ENCODE peak calls at places on chromosomes 4 and X, in eight cellular contexts. B is GM12878; W is GM06990; R is A673; V is WTC11; D is stomach; S is CD8-positive, alpha-beta T cell; Z is AG10803. Y is an unnamed sample.

GRCh38 chr4:38563703-38564490 is 100.1 kb upstream of the KLF3 start:
- DNase-seq in V (no peak), D (no peak), S (no peak), R (no peak), W (no peak), Z (no peak), B (no peak), Y (no peak)

GRCh38 chrX:40945366-40945713 is 139.9 kb upstream of the USP9X start:
- DNase-seq in W (no peak), S (no peak), V (no peak), D (no peak), Z (peak; percentile 77), R (peak; percentile 39), B (peak; percentile 40), Y (peak; percentile 49)

GRCh38 chr4:168674077-168674747 is 177.4 kb downstream of the PALLD start:
- DNase-seq in W (no peak), B (no peak), Z (no peak), V (no peak), R (no peak), S (no peak), D (no peak), Y (no peak)

GRCh38 chr4:127778102-127778501 is 4.0 kb upstream of the HSPA4L start:
- DNase-seq in W (no peak), B (no peak), V (no peak), D (no peak), Z (no peak), R (no peak), S (no peak), Y (no peak)

GRCh38 chr4:88722828-88723227 is 25.2 kb upstream of the NAP1L5 start:
- DNase-seq in D (no peak), R (no peak), V (no peak), Z (no peak), W (no peak), S (no peak), B (no peak), Y (no peak)

GRCh38 chrX:51395807-51396728 is 63.4 kb downstream of the NUDT10 start:
- DNase-seq in S (peak; percentile 38), V (peak; percentile 40), B (no peak), W (peak; percentile 25), D (no peak), R (peak; percentile 40), Z (no peak), Y (no peak)

GRCh38 chr4:52081216-52081615 is 30.1 kb downstream of the SPATA18 start:
- DNase-seq in D (no peak), W (no peak), S (no peak), R (no peak), V (no peak), Z (no peak), B (no peak), Y (no peak)

GRCh38 chr4:38832624-38833528 is 23.7 kb downstream of the TLR6 start:
- DNase-seq in R (no peak), Z (no peak), S (no peak), V (peak; percentile 17), B (no peak), W (no peak), D (no peak), Y (no peak)

GRCh38 chrX:15853586-15854079 is 980 bp downstream of the AP1S2 start:
- DNase-seq in W (no peak), R (no peak), V (no peak), D (no peak), Z (no peak), B (no peak), S (no peak), Y (no peak)

GRCh38 chr4:84215218-84215617 is 283.9 kb downstream of the NKX6-1 start:
- DNase-seq in W (no peak), D (no peak), S (no peak), R (no peak), V (no peak), Z (no peak), B (no peak), Y (no peak)

GRCh38 chr4:87497141-87497540 is 32.0 kb downstream of the SPARCL1 start:
- DNase-seq in D (no peak), V (peak; percentile 58), R (no peak), B (no peak), W (no peak), Z (no peak), S (no peak), Y (no peak)

GRCh38 chr4:157128395-157128794 is 52.4 kb downstream of the GLRB start:
- DNase-seq in V (no peak), W (no peak), R (peak; percentile 69), B (no peak), D (no peak), Z (peak; percentile 54), S (no peak), Y (no peak)

GRCh38 chr4:101774807-101775206 is 15.7 kb upstream of the BANK1 start:
- DNase-seq in S (no peak), W (no peak), R (peak; percentile 72), D (no peak), V (no peak), B (no peak), Z (peak; percentile 69), Y (no peak)

GRCh38 chr4:153137168-153137567 is 67.1 kb upstream of the TRIM2 start:
- DNase-seq in D (no peak), R (peak; percentile 69), W (no peak), B (no peak), Z (peak; percentile 91), S (no peak), V (no peak), Y (no peak)

GRCh38 chrX:110162867-110163266 is 155.0 kb downstream of the AMMECR1 start:
- DNase-seq in B (no peak), R (no peak), W (no peak), Z (no peak), V (no peak), D (no peak), S (no peak), Y (no peak)

GRCh38 chr4:158314756-158315487 is 104.6 kb downstream of the TMEM144 start:
- DNase-seq in V (no peak), B (no peak), Z (peak; percentile 99), R (no peak), D (no peak), W (no peak), S (no peak), Y (no peak)

GRCh38 chr4:78542373-78542772 is 9.2 kb upstream of the ANXA3 start:
- DNase-seq in Z (peak; percentile 61), W (no peak), D (no peak), B (no peak), S (no peak), V (no peak), R (no peak), Y (no peak)

GRCh38 chr4:125244848-125245450 is 69.8 kb upstream of the FAT4 start:
- DNase-seq in V (no peak), W (no peak), S (no peak), Z (peak; percentile 30), R (peak; percentile 39), B (no peak), D (no peak), Y (no peak)
- TF ChIP-seq CTCF in V (no peak), W (no peak), S (no peak), Z (peak; percentile 57), R (peak; percentile 56), B (no peak), D (no peak), Y (no peak)

DNA sequence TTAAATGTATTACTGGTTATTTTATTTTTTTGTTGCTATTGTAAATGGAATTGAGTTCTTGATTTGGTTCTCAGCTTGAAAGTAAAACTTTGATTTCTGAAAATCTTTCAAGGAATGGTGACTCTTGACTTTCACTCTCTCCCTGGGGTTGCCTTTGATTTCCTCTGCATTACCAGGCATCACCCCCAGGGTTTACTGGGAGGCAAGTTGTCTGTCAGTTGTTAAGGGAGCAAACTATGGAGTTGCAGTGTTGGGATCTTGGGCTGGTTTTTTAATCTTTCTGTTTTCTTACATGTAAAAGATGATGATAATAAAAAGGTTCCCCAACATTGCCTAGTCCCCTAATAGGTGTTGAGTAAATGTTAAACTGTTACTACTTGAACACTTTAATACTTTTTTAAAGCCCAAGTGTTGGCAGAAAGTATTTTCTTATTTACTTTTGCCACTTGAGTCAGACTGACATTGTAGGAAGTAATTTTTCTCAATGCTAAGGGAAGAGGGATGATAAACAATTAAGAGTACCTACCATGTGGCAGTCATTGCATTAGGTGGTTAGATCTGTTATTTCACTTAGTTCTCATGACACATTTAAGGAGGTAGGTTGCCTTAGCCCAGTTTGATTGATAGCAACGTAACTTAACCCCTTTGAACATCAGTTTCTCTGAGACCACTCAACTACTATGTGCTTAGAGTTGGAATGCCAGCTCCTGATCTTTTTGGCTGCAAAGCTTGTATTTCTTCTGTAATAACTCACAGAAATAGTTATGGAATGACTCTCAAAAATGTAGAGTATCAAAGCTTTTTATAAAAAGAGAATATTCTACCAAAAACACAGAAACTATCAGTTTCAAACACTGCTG is 67.1 kb downstream of the DCLK2 start:
- DNase-seq in B (no peak), Z (peak; percentile 26), W (no peak), D (no peak), V (peak; percentile 24), R (no peak), S (no peak), Y (no peak)
- TF ChIP-seq CTCF in B (no peak), Z (peak; percentile 35), W (no peak), D (no peak), V (no peak), R (peak; percentile 10), S (no peak), Y (no peak)

GRCh38 chr4:7464259-7464655 is 29.5 kb upstream of the PSAPL1 start:
- DNase-seq in B (no peak), R (no peak), D (no peak), V (no peak), W (no peak), Z (no peak), S (no peak), Y (no peak)

GRCh38 chr4:7460591-7460990 is 25.9 kb upstream of the PSAPL1 start:
- DNase-seq in B (no peak), D (no peak), S (no peak), Z (peak; percentile 7), V (no peak), R (no peak), W (no peak), Y (no peak)

GRCh38 chr4:7463584-7464258 is 29.0 kb upstream of the PSAPL1 start:
- DNase-seq in R (no peak), S (no peak), W (no peak), V (no peak), B (no peak), D (no peak), Z (no peak), Y (no peak)

GRCh38 chr4:7461171-7461570 is 26.4 kb upstream of the PSAPL1 start:
- DNase-seq in D (no peak), Z (no peak), R (no peak), B (no peak), S (no peak), W (no peak), V (peak; percentile 47), Y (no peak)

DNA sequence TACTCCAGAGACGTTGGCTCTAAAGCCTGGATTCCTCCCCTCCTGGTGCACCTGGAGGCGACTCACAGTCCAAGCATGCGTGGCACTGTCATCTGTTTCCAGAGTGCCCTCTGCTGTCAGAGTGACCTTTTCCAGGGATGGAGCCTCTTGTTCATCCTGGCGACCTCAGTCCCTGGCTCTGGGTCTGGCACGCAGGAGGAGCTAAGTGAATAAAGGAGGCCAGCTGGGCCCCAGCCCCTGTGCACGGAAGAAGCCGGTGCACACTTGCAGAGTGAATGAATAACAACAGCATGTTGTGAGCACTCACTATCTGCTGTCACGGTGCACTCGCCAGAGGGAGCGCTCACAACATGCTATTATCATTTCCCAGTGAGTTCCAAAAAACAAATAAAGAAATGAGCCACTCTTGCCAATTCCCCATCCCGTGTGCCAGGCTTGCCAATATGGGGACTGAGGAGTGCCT is 27.8 kb upstream of the PSAPL1 start:
- DNase-seq in W (no peak), Z (peak; percentile 27), B (no peak), V (no peak), S (no peak), R (no peak), D (peak; percentile 32), Y (no peak)
- TF ChIP-seq CTCF in W (no peak), Z (peak; percentile 39), B (no peak), V (no peak), S (no peak), R (no peak), D (no peak), Y (no peak)

GRCh38 chrX:151004085-151004484 is 20.9 kb downstream of the HMGB3 start:
- DNase-seq in Z (peak; percentile 32), V (no peak), S (no peak), D (no peak), B (no peak), W (no peak), R (no peak), Y (no peak)
- TF ChIP-seq CTCF in Z (peak; percentile 44), V (no peak), S (no peak), D (no peak), B (no peak), W (peak; percentile 24), R (peak; percentile 31), Y (no peak)